ENCODE peak calls at places on chromosomes 16 and 17, in eight cellular contexts. N, U, M, I, Y, V, Z and H are unnamed samples.

GRCh38 chr17:66906321-66907278 is 57.9 kb upstream of the CACNG4 start:
- DNase-seq in I (peak), Z (peak), N (peak), M (peak), U (peak), Y (peak), V (peak), H (peak)

GRCh38 chr17:200604-200985 is 19.1 kb upstream of the DOC2B start:
- DNase-seq in Y (no peak), U (no peak), V (no peak), I (no peak), M (no peak), Z (peak), N (no peak), H (no peak)

GRCh38 chr17:50265690-50266306 is 8.5 kb upstream of the TMEM92 start:
- DNase-seq in I (no peak), Z (peak), U (no peak), V (no peak), N (no peak), M (no peak), Y (no peak), H (no peak)

GRCh38 chr16:49754495-49755290 is 101.2 kb downstream of the ZNF423 start:
- DNase-seq in Z (peak), M (no peak), I (no peak), Y (peak), V (no peak), N (no peak), U (no peak), H (no peak)

GRCh38 chr17:40304464-40304863 is 4.5 kb upstream of the RARA start:
- DNase-seq in N (peak), U (no peak), Y (peak), M (no peak), Z (no peak), I (no peak), V (no peak), H (no peak)

GRCh38 chr17:15284537-15284936 is 19.4 kb upstream of the PMP22 start:
- DNase-seq in I (no peak), U (no peak), V (no peak), N (no peak), Y (no peak), M (no peak), Z (no peak), H (no peak)

GRCh38 chr17:83013779-83014117 is 65.7 kb upstream of the METRNL start:
- DNase-seq in Z (no peak), U (no peak), I (no peak), V (no peak), N (no peak), M (no peak), Y (no peak), H (no peak)

GRCh38 chr16:79797486-79797885 is 196.9 kb upstream of the MAF start:
- DNase-seq in M (no peak), Y (no peak), Z (no peak), U (no peak), N (no peak), I (no peak), V (no peak), H (no peak)

GRCh38 chr17:80204626-80205468 is 15.3 kb downstream of the SGSH start:
- DNase-seq in I (no peak), N (no peak), Z (no peak), Y (no peak), V (no peak), U (no peak), M (no peak), H (no peak)

GRCh38 chr17:142102-142661 is 4.8 kb downstream of the SCGB1C2 start:
- DNase-seq in M (peak), Y (peak), I (peak), U (peak), V (peak), Z (no peak), N (no peak), H (peak)

GRCh38 chr16:57468346-57468745 is 5.9 kb downstream of the POLR2C start:
- DNase-seq in U (no peak), N (no peak), M (no peak), Z (no peak), V (no peak), Y (no peak), I (no peak), H (no peak)

GRCh38 chr16:23145608-23146007 is 3.6 kb downstream of the USP31 start:
- DNase-seq in M (no peak), N (no peak), Y (peak), V (no peak), U (no peak), Z (no peak), I (no peak), H (no peak)

GRCh38 chr17:13016881-13017622 is 775 bp downstream of the ELAC2 start:
- DNase-seq in V (no peak), U (no peak), N (no peak), Y (peak), M (peak), I (no peak), Z (no peak), H (no peak)
- H3K4me3 ChIP-seq in V (peak), U (peak), N (peak), Y (peak), M (peak), I (peak), Z (peak), H (peak)

DNA sequence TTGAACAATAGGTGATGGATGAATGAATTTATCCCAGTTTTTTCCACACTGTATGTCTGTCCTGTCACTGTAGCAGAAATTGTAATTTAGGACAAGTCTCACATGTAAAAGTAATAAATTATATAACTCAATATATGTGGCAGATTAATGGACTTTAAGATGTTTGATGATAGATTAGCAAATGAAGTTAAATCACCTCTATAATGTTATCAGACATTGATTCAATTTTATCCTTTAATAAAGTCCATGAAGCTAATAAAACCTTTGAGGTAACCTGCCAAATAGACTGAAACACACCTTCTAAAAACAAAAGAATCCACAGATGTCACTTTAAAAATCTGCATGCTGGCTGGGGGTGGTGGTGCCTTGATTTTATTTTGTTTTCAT is 83.3 kb upstream of the CORO6 start:
- DNase-seq in M (no peak), Z (no peak), Y (no peak), U (no peak), I (no peak), N (no peak), V (no peak), H (no peak)
- H3K4me3 ChIP-seq in M (no peak), Z (no peak), Y (no peak), U (peak), I (no peak), N (no peak), V (no peak), H (no peak)

GRCh38 chr16:88471115-88471514 is 18.0 kb downstream of the ZFPM1 start:
- DNase-seq in Y (no peak), I (no peak), Z (no peak), M (no peak), N (no peak), U (no peak), V (no peak), H (no peak)
- H3K4me3 ChIP-seq in Y (no peak), I (no peak), Z (no peak), M (no peak), N (no peak), U (no peak), V (no peak), H (no peak)

GRCh38 chr16:77234611-77235010 is 35.4 kb downstream of the SYCE1L start:
- DNase-seq in U (no peak), Z (peak), Y (peak), I (no peak), N (no peak), M (no peak), V (no peak), H (no peak)

GRCh38 chr16:77231047-77231446 is 31.8 kb downstream of the SYCE1L start:
- DNase-seq in I (no peak), V (no peak), Z (no peak), Y (no peak), U (no peak), N (no peak), M (no peak), H (no peak)

GRCh38 chr16:77233799-77234502 is 34.7 kb downstream of the SYCE1L start:
- DNase-seq in Y (no peak), Z (no peak), V (no peak), M (no peak), N (no peak), U (no peak), I (no peak), H (no peak)

GRCh38 chr16:77238593-77238992 is 39.4 kb downstream of the SYCE1L start:
- DNase-seq in Y (no peak), V (no peak), M (no peak), Z (no peak), U (no peak), N (no peak), I (no peak), H (no peak)

DNA sequence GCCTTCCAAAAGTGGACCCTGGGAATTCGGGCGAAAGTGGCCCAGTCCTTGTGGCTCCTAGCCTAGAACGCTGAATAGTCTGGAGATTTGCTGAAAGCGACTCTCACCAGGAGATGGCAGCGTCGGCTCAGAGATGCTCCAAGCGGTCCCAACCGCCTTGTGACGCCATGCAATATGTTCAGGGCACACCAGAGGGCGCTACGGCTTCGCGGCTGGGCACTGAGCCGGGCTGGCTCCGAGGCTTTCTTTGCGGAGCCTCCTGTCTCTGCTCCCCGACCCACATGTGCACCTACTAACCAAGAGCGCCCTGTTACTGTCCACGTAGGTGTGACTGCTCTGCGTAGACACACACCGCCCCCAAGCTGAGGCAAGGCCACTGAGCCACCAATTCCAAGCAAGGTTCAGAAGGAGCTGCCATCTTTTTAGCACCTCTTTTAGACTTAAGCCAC is 36.9 kb downstream of the SYCE1L start:
- DNase-seq in V (peak), Y (peak), Z (peak), M (peak), I (peak), U (peak), N (peak), H (peak)
- H3K4me3 ChIP-seq in V (no peak), Y (peak), Z (no peak), M (no peak), I (no peak), U (no peak), N (peak), H (no peak)

GRCh38 chr16:89575247-89576172 is at the start of gene CPNE7:
- DNase-seq in N (no peak), Y (no peak), U (no peak), Z (peak), M (peak), V (no peak), I (no peak), H (no peak)

GRCh38 chr16:89574681-89575246 is 794 bp upstream of the CPNE7 start:
- DNase-seq in Z (peak), I (peak), Y (peak), V (no peak), U (no peak), N (no peak), M (peak), H (no peak)

GRCh38 chr16:89572042-89572441 is 3.5 kb upstream of the CPNE7 start:
- DNase-seq in Y (no peak), U (no peak), N (no peak), V (no peak), M (no peak), I (no peak), Z (no peak), H (no peak)

GRCh38 chr16:89572478-89573205 is 2.9 kb upstream of the CPNE7 start:
- DNase-seq in I (no peak), V (no peak), M (no peak), Y (no peak), Z (no peak), N (no peak), U (no peak), H (no peak)

DNA sequence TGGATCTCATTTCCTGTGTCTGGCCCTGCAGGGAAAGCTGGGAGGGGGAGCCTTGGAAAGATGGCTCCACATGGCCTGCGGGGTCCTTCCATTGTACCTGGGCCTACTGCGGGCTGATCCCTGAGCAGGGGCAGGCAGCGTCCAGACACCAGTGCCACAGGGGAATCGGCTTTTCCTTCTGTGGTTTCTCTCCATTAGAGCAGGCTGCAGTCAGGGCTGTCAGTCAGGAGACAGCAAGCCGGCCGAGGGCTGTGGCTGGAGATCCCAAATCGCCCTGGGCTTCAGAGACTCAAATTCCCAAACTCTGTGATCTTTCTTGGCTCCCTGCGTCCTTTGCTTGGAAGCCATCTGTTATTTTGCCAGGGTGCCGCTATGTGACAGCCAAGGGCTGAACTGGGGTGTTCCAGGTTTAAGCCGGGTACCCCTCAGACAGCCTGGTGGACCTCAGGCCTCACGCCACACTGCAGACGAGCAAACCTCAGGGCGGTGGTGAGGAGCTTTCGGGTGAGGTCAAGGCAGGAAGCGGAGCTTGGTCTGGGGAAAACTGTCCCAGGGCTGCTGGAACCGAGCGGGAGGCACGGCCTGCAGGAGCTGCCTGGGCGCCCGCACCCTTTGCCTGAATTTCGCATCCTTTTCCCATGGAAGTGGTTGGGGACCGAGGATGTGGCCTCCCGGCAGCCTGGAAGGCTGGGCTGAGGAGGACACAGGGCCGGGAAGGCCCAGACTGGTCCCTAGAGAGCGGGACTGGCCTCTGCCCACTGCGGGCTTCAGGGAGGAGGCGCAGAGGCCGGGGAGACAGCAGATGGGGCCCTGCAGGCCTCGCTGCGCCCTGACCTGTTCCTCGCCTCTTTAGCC is 1.5 kb upstream of the CPNE7 start:
- DNase-seq in U (no peak), Y (no peak), I (no peak), N (no peak), V (no peak), M (no peak), Z (no peak), H (no peak)
- H3K4me3 ChIP-seq in U (peak), Y (peak), I (no peak), N (no peak), V (no peak), M (peak), Z (peak), H (no peak)

DNA sequence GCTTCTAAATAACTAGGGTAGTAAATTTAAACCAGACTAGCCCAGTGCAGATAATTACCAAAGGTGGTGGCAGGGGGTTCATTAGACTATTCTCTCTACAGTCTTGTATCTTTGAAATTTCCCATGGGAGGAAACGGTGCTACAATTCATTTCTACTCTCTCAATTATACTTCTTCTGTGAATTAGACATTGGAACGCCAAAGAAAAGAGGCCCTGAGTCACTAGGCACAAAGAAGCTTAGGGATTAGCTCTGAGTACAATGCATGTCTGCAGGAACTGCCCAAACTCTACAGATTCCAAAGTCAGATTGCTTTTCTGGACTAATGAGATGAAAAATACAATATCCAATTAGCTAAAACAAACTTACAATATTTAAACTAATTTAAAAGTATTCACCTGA is 30.7 kb upstream of the ARL6IP1 start:
- DNase-seq in M (no peak), V (no peak), Y (no peak), Z (no peak), U (no peak), I (no peak), N (no peak), H (no peak)
- H3K4me3 ChIP-seq in M (no peak), V (no peak), Y (no peak), Z (no peak), U (no peak), I (no peak), N (no peak), H (no peak)

DNA sequence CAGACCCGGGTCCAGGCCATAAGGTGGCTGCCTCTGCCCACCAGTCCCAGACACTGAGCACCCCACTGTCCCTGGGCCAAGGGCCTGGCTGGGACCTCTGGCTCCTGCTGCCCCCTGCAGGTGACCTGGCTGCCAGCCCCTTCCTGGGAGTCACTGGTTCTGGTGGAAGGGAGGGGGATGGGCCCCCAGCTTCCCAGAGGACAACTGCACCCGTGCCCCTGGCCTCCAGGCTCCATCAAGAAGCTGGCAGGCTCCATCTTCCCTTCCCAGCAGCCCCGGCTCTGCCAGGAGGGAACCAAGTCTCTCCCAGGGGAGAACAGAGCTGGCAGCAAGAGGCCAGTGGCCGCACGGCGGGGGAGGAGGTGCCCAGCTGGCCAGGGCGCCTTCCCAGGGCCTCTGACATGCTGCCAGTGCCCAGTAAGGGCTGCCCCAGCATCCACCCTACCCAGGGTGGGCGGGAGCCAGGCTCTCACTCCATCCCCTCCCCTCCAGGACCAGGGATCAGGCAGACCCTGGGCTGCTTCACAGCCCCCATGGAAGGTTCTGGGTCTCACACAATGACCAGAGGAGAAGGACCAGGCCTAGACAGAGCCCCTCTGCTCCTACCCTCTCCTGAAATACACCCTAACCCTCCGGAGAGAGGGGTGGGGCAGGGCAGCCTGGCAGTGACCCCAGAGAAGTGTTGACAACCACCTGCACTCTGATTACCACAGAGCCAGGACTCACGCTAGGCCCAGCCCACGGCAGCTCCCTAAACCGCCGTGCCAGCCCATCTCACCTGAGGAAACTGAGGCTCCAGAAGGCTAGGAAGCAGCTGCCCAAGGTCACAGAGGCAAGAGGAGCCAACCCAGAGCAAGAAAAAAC is 3.6 kb downstream of the CLUH start:
- DNase-seq in N (no peak), U (peak), I (peak), M (peak), V (no peak), Y (peak), Z (peak), H (peak)
- H3K4me3 ChIP-seq in N (no peak), U (peak), I (no peak), M (no peak), V (no peak), Y (no peak), Z (no peak), H (peak)

GRCh38 chr17:47653442-47653841 is 3.7 kb downstream of the KPNB1 start:
- DNase-seq in M (no peak), Z (no peak), I (no peak), U (no peak), N (no peak), V (no peak), Y (no peak), H (no peak)

GRCh38 chr17:47650525-47651522 is 1.1 kb downstream of the KPNB1 start:
- DNase-seq in V (peak), I (peak), N (peak), Y (peak), Z (peak), U (peak), M (peak), H (peak)

GRCh38 chr17:47652570-47652969 is 2.9 kb downstream of the KPNB1 start:
- DNase-seq in V (no peak), M (no peak), U (no peak), I (no peak), N (no peak), Y (peak), Z (no peak), H (no peak)

GRCh38 chr17:47649972-47650524 is 329 bp downstream of the KPNB1 start:
- DNase-seq in M (peak), I (peak), U (no peak), N (no peak), Y (no peak), Z (no peak), V (no peak), H (peak)

GRCh38 chr17:47651704-47652103 is 2.0 kb downstream of the KPNB1 start:
- DNase-seq in U (no peak), Y (no peak), I (no peak), Z (no peak), V (no peak), N (no peak), M (no peak), H (no peak)
- H3K4me3 ChIP-seq in U (peak), Y (no peak), I (no peak), Z (no peak), V (no peak), N (peak), M (peak), H (peak)

GRCh38 chr16:1942810-1943726 is at the start of gene MSRB1:
- DNase-seq in U (peak), V (peak), Y (peak), N (peak), M (peak), Z (peak), I (peak), H (peak)

GRCh38 chr16:1940273-1941161 is 2.5 kb downstream of the MSRB1 start:
- DNase-seq in N (no peak), M (no peak), Y (no peak), Z (no peak), I (no peak), U (no peak), V (no peak), H (peak)

GRCh38 chr16:1941924-1942809 is 832 bp downstream of the MSRB1 start:
- DNase-seq in V (peak), N (no peak), M (no peak), Z (peak), I (no peak), Y (peak), U (no peak), H (no peak)

GRCh38 chr16:1938910-1939309 is 4.1 kb downstream of the MSRB1 start:
- DNase-seq in M (no peak), Y (no peak), N (no peak), V (no peak), Z (no peak), U (no peak), I (no peak), H (no peak)

GRCh38 chr16:1941162-1941923 is 1.7 kb downstream of the MSRB1 start:
- DNase-seq in I (no peak), N (no peak), U (no peak), V (no peak), Z (peak), M (no peak), Y (peak), H (peak)
- H3K4me3 ChIP-seq in I (peak), N (peak), U (peak), V (no peak), Z (no peak), M (peak), Y (peak), H (peak)